ENCODE peak calls at places on chromosomes 11 and 22, in four cellular contexts. A, S, T and U are unnamed samples.

GRCh38 chr22:19359554-19360299 is 68.2 kb upstream of the CLTCL1 start:
- DNase-seq in S (no peak), A (no peak), T (no peak), U (no peak)

GRCh38 chr11:113997473-113997872 is 22.6 kb downstream of the HTR3A start:
- DNase-seq in A (no peak), S (no peak), T (no peak), U (no peak)

GRCh38 chr11:64400667-64401066 is 41.7 kb downstream of the RPS6KA4 start:
- DNase-seq in T (no peak), A (no peak), S (no peak), U (no peak)

GRCh38 chr11:2890466-2891241 is 5.1 kb upstream of the CDKN1C start:
- DNase-seq in T (no peak), A (peak), S (peak), U (no peak)

GRCh38 chr22:46043339-46043738 is 66.4 kb upstream of the WNT7B start:
- DNase-seq in S (no peak), T (no peak), A (no peak), U (no peak)

GRCh38 chr11:15819679-15820286 is 536.6 kb downstream of the SOX6 start:
- DNase-seq in A (peak), S (peak), T (peak), U (no peak)

GRCh38 chr11:62574363-62575057 is 819 bp upstream of the EEF1G start:
- DNase-seq in A (no peak), T (no peak), S (peak), U (no peak)

GRCh38 chr22:39316440-39317083 is 2.9 kb downstream of the RPL3 start:
- DNase-seq in A (peak), S (peak), T (peak), U (peak)

GRCh38 chr11:131865860-131866259 is 495.4 kb downstream of the NTM start:
- DNase-seq in A (no peak), S (no peak), T (no peak), U (no peak)

GRCh38 chr11:36421546-36422155 is 88.4 kb downstream of the TRAF6 start:
- DNase-seq in S (peak), T (no peak), A (no peak), U (no peak)

GRCh38 chr11:33579101-33579500 is 121.5 kb downstream of the C11orf91 start:
- DNase-seq in A (no peak), T (no peak), S (no peak), U (no peak)

GRCh38 chr11:33588056-33588455 is 112.6 kb downstream of the C11orf91 start:
- DNase-seq in T (no peak), S (no peak), A (no peak), U (no peak)

GRCh38 chr11:33585564-33585963 is 115.1 kb downstream of the C11orf91 start:
- DNase-seq in T (no peak), S (no peak), A (no peak), U (no peak)

DNA sequence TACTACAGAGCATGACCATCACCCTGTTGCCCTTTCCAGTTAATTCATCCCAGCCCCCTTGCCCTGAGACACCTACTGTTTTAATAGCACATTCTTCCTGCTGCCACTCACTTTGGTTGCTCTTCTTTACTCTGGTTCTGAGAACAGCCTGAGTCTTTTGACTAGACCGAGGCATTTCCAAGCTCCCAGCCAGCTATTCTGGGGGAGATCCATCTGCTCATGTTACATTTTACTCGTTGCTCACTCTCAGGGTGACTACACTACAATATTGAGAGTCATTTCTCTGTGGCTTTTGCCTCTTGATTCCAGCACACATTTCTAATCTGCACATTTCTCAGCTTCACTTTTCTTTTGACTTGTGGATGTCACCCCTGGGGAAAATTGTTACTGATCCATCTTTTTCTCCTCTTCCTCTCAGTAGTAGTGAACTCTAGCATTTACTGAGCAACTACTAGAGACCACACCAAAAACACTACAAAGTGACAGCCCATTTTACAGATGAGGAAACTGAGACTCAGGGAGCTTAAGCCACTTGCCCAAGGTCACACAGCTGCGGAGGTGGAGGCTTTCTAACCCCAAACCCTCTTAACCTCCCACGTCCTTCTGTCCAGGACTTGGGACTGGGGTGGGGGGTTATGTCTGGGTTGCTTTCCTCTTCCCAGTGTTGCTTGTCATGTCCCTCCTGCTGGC is 117.8 kb downstream of the C11orf91 start:
- DNase-seq in A (no peak), S (peak), T (no peak), U (no peak)
- H2AFZ ChIP-seq in A (no peak), S (no peak), T (no peak), U (no peak)

GRCh38 chr22:43110927-43111623 is 525 bp downstream of the BIK start:
- DNase-seq in A (peak), S (no peak), T (no peak), U (no peak)
- H4K8ac ChIP-seq in A (peak), S (no peak), T (no peak), U (no peak)

GRCh38 chr11:60720460-60720859 is 4.1 kb upstream of the MS4A18 start:
- DNase-seq in S (no peak), A (no peak), T (no peak), U (no peak)

GRCh38 chr11:60719406-60719805 is 5.1 kb upstream of the MS4A18 start:
- DNase-seq in S (no peak), T (no peak), A (no peak), U (no peak)

GRCh38 chr11:60718524-60719316 is 5.8 kb upstream of the MS4A18 start:
- DNase-seq in S (no peak), A (no peak), T (no peak), U (no peak)

DNA sequence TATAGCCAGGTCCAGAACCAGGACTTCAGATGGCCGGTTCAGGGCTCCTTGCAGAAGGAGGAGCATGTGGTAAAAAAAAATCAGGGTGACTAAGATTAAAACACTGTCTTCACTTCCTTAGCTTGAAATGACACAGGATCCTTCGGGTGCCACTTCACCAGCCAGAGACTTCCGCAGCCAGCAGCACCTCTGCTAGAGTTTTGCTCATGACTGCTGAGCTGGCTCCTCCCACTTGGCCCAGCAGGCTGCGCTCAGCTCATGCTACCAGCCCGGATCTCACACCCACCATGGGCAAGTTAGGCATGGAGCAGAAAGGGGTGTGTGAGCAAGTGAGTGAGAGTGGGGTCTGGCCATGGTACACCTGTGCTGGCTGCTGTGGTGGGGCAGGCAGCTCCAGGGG is 6.6 kb upstream of the MS4A18 start:
- DNase-seq in A (no peak), S (no peak), T (no peak), U (no peak)
- H2AFZ ChIP-seq in A (no peak), S (peak), T (no peak), U (no peak)

DNA sequence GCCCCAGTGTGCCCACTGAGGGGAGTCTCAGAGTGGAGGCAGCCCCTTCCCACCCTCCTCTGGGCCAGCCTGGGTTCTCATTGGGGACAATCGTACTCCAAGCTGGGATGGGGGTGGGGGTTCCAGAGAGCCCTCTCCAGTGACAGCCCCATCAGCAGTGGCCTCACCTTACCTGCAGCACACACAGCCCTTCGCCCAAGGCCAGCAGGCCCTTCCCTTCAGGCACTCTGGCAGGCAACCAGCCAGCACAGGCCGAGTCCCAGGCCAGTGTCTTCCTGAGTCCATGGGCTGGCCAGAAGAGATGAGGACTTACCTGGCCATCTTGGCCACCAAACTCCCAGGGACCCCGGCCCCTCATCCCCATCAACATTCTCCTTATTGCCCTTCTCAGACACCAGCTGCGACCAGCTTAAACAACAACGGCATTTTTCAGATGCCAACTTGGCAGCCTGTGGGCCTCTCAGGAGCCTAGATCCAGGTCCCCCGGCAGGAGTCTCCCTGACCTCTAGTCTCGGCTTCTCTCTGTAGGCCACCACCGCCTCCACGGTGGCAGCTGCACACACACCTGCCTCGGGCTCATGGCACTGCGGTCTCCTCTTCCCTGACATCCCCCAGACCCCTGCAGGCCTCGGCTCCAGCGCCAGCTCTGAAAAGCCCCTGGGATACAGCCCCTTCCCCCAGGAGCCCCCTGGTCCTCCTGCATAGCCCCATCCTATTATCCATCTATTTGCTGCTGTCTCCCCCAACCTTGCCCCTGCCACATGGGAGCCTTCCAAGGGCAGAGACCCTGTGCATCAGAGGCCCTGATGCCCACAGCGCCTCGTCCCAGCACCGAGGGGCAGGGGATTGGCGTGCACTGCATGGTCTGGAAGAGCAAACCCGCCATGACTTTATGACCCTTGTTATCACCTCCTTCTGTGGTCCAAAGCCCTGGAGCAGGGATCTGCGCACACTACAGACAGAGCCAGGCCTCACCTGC is 111.2 kb upstream of the FGF3 start:
- DNase-seq in S (no peak), T (no peak), A (no peak), U (no peak)
- H4K8ac ChIP-seq in S (no peak), T (no peak), A (no peak), U (no peak)

GRCh38 chr22:32531955-32532818 is 57.6 kb downstream of the FBXO7 start:
- DNase-seq in T (peak), A (peak), S (peak), U (peak)
- H2AFZ ChIP-seq in T (no peak), A (no peak), S (peak), U (peak)